ENCODE peak calls at places on chromosomes 2 and 18, in nine cellular contexts. Q, X, H, E, U, S, A, I and L are unnamed samples.

GRCh38 chr2:134766583-134766982 is 47.8 kb upstream of the TMEM163 start:
- DNase-seq in Q (no peak), X (no peak), H (no peak), E (no peak), U (no peak), S (no peak), A (no peak), I (no peak), L (no peak)

GRCh38 chr2:188524519-188525113 is 232.9 kb downstream of the GULP1 start:
- DNase-seq in Q (no peak), X (no peak), H (peak; percentile 55), E (peak; percentile 47), U (no peak), S (no peak), A (peak; percentile 68), I (no peak), L (peak; percentile 79)

GRCh38 chr2:156944871-156945270 is 312.6 kb upstream of the GALNT5 start:
- DNase-seq in Q (no peak), X (no peak), H (no peak), E (no peak), U (no peak), S (no peak), A (no peak), I (no peak), L (no peak)

GRCh38 chr2:72915907-72916742 is 1.2 kb upstream of the EMX1 start:
- DNase-seq in Q (no peak), X (no peak), H (peak; percentile 76), E (no peak), U (peak; percentile 83), S (peak; percentile 33), A (peak; percentile 92), I (no peak), L (peak; percentile 34)

GRCh38 chr18:13437801-13438506 is 219.4 kb downstream of the LDLRAD4 start:
- DNase-seq in Q (no peak), X (no peak), H (no peak), E (no peak), U (no peak), S (peak; percentile 58), A (no peak), I (peak; percentile 9), L (no peak)

GRCh38 chr2:100620481-100620880 is 57.7 kb downstream of the PDCL3 start:
- DNase-seq in Q (no peak), X (no peak), H (no peak), E (no peak), U (no peak), S (no peak), A (no peak), I (no peak), L (no peak)

GRCh38 chr2:56580242-56580641 is 396.5 kb downstream of the CCDC85A start:
- DNase-seq in Q (no peak), X (no peak), H (no peak), E (no peak), U (no peak), S (no peak), A (no peak), I (no peak), L (no peak)

GRCh38 chr2:180787330-180787729 is 193.1 kb upstream of the UBE2E3 start:
- DNase-seq in Q (no peak), X (no peak), H (no peak), E (no peak), U (no peak), S (no peak), A (no peak), I (no peak), L (peak; percentile 38)

GRCh38 chr2:149768320-149768799 is 180.8 kb upstream of the MMADHC start:
- DNase-seq in Q (no peak), X (no peak), H (no peak), E (no peak), U (no peak), S (no peak), A (no peak), I (no peak), L (no peak)

GRCh38 chr2:215355801-215356200 is 43.9 kb downstream of the ATIC start:
- DNase-seq in Q (no peak), X (no peak), H (no peak), E (no peak), U (no peak), S (no peak), A (no peak), I (no peak), L (peak; percentile 69)

GRCh38 chr2:676647-677055 is 555 bp downstream of the TMEM18 start:
- DNase-seq in Q (peak; percentile 99), X (peak; percentile 98), H (peak; percentile 98), E (peak; percentile 100), U (peak; percentile 100), S (no peak), A (peak; percentile 98), I (peak; percentile 100), L (peak; percentile 98)

GRCh38 chr2:119255760-119256573 is 32.3 kb downstream of the STEAP3 start:
- DNase-seq in Q (no peak), X (no peak), H (no peak), E (no peak), U (no peak), S (no peak), A (peak; percentile 77), I (no peak), L (peak; percentile 96)

DNA sequence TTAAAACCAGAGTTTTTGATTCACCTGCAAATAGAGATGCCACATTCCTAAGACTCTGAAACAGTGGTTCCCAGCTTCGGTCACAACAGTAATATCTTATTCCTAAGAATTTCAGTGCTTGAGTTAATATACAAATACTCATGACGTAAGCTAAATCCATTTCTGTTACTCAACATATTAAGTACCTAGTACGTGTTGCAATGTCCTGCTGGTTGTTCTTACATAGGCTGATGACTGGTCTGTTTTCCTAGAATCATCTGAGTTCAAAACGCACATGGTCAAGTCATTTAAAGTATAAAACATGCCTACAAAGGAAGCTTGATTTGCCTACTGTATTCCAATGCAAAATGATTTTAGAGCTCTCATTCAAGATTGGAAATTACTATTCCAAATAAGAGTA is 7.2 kb downstream of the NCL start:
- DNase-seq in Q (no peak), X (no peak), H (no peak), E (no peak), U (no peak), S (no peak), A (no peak), I (no peak), L (peak; percentile 36)
- H3K36me3 ChIP-seq in Q (peaks cover 3% of the 10 kb centered on the region), X (peaks cover 4% of the 10 kb centered on the region), H (peaks cover 79% of the 10 kb centered on the region), E (no peaks in the 10 kb centered on the region), U (peaks cover 44% of the 10 kb centered on the region), S (peaks cover 92% of the 10 kb centered on the region), A (peaks cover 79% of the 10 kb centered on the region), I (peaks cover 26% of the 10 kb centered on the region), L (peaks cover 42% of the 10 kb centered on the region)

GRCh38 chr2:15807418-15808220 is 132.7 kb upstream of the MYCN start:
- DNase-seq in Q (no peak), X (no peak), H (no peak), E (no peak), U (no peak), S (no peak), A (no peak), I (no peak), L (no peak)
- H3K36me3 ChIP-seq in Q (no peaks in the 10 kb centered on the region), X (no peaks in the 10 kb centered on the region), H (no peaks in the 10 kb centered on the region), E (no peaks in the 10 kb centered on the region), U (no peaks in the 10 kb centered on the region), S (no peaks in the 10 kb centered on the region), A (no peaks in the 10 kb centered on the region), I (no peaks in the 10 kb centered on the region), L (no peaks in the 10 kb centered on the region)

GRCh38 chr2:37529830-37530452 is 141.5 kb downstream of the CDC42EP3 start:
- DNase-seq in Q (no peak), X (no peak), H (no peak), E (no peak), U (no peak), S (no peak), A (no peak), I (no peak), L (no peak)
- H3K36me3 ChIP-seq in Q (no peaks in the 10 kb centered on the region), X (no peaks in the 10 kb centered on the region), H (no peaks in the 10 kb centered on the region), E (no peaks in the 10 kb centered on the region), U (no peaks in the 10 kb centered on the region), S (no peaks in the 10 kb centered on the region), A (no peaks in the 10 kb centered on the region), I (no peaks in the 10 kb centered on the region), L (no peaks in the 10 kb centered on the region)

DNA sequence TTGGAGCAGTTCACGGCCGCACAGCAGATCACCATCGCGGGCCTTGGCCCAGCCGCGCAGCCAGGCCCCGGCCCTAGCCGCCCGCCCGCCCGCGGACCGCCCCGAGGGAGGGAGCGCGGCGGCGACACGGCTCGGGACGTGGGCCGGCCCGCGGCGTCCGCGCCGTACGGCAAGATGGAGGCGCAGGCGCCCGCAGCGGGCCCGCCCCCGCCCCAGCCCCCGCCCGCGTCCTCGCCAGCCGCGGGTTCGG is at the start of gene THAP4:
- DNase-seq in Q (peak; percentile 79), X (no peak), H (peak; percentile 89), E (no peak), U (peak; percentile 76), S (no peak), A (peak; percentile 81), I (no peak), L (no peak)
- H3K36me3 ChIP-seq in Q (no peaks in the 10 kb centered on the region), X (no peaks in the 10 kb centered on the region), H (peaks cover 16% of the 10 kb centered on the region), E (no peaks in the 10 kb centered on the region), U (no peaks in the 10 kb centered on the region), S (peaks cover 11% of the 10 kb centered on the region), A (peaks cover 22% of the 10 kb centered on the region), I (no peaks in the 10 kb centered on the region), L (peaks cover 14% of the 10 kb centered on the region)

DNA sequence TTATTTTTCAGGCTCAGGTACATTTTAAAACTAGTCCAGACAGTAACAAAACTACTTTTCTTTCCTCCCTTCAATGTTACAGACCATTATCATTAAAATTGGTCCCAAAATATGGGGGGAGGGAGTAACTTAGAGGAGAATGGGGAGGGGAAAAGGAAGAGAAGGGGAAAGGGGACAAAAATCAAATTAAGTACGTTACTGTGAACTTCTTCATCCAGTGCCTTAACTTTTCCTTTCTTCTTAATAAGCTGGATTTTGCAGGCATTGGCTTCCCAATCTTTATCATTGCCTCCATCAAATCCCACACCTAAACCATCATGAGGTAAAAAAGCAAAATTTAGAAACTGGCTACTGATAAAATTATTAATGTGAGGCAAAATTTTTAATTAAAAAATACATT is 17.2 kb downstream of the GFPT1 start:
- DNase-seq in Q (no peak), X (no peak), H (no peak), E (no peak), U (no peak), S (no peak), A (no peak), I (no peak), L (no peak)
- H3K36me3 ChIP-seq in Q (no peaks in the 10 kb centered on the region), X (no peaks in the 10 kb centered on the region), H (peaks cover 45% of the 10 kb centered on the region), E (no peaks in the 10 kb centered on the region), U (peaks cover 4% of the 10 kb centered on the region), S (peaks cover 26% of the 10 kb centered on the region), A (peaks cover 31% of the 10 kb centered on the region), I (no peaks in the 10 kb centered on the region), L (peaks cover 8% of the 10 kb centered on the region)

DNA sequence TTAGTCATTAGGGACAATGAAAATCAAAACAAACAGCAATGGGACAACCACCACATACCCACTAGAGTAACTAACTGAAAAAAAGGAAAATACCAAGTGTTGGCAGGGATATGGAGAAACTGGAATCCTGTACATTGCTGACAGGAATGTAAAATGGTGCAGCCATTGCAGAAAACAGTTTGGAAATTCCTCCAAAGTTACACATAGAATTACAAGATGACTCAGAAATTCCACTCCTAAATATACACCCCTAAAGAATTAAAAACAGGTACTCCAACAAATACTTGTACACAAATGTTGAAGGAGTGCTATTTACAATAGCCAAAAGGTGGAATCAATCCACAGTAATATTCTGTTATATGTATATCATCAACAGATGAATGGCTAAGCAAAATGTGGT is 110.9 kb downstream of the ROCK1 start:
- DNase-seq in Q (no peak), X (no peak), H (no peak), E (no peak), U (no peak), S (no peak), A (no peak), I (no peak), L (peak; percentile 31)
- H3K36me3 ChIP-seq in Q (no peaks in the 10 kb centered on the region), X (no peaks in the 10 kb centered on the region), H (peaks cover 13% of the 10 kb centered on the region), E (no peaks in the 10 kb centered on the region), U (no peaks in the 10 kb centered on the region), S (peaks cover 5% of the 10 kb centered on the region), A (no peaks in the 10 kb centered on the region), I (no peaks in the 10 kb centered on the region), L (peaks cover 1% of the 10 kb centered on the region)